ENCODE peak calls at places on chromosomes 7 and 10, in six cellular contexts. One of them, this sample, is unnamed.

GRCh38 chr7:149558149-149558861 is 60.7 kb upstream of the ZNF746 start:
- DNase-seq in GM12878: no peak
- DNase-seq in A549: no peak
- DNase-seq in HepG2: no peak
- DNase-seq in endothelial cell of umbilical vein: no peak
- DNase-seq in K562: no peak
- DNase-seq in this sample: no peak

GRCh38 chr10:84606428-84606827 is 278.0 kb downstream of the CCSER2 start:
- DNase-seq in GM12878: no peak
- DNase-seq in HepG2: no peak
- DNase-seq in K562: no peak
- DNase-seq in A549: no peak
- DNase-seq in endothelial cell of umbilical vein: no peak
- DNase-seq in this sample: no peak

GRCh38 chr7:73521636-73522080 is 435 bp downstream of the BAZ1B start:
- DNase-seq in HepG2: peak
- DNase-seq in A549: no peak
- DNase-seq in GM12878: no peak
- DNase-seq in endothelial cell of umbilical vein: no peak
- DNase-seq in K562: peak
- DNase-seq in this sample: no peak

GRCh38 chr10:123557366-123558108 is 108.6 kb upstream of the GPR26 start:
- DNase-seq in K562: no peak
- DNase-seq in GM12878: no peak
- DNase-seq in endothelial cell of umbilical vein: no peak
- DNase-seq in HepG2: no peak
- DNase-seq in A549: no peak
- DNase-seq in this sample: no peak

GRCh38 chr7:98357751-98358161 is 43.1 kb downstream of the BAIAP2L1 start:
- DNase-seq in endothelial cell of umbilical vein: peak
- DNase-seq in GM12878: no peak
- DNase-seq in K562: no peak
- DNase-seq in A549: peak
- DNase-seq in HepG2: peak
- DNase-seq in this sample: peak

GRCh38 chr7:144908943-144909556 is 73.2 kb upstream of the TPK1 start:
- DNase-seq in endothelial cell of umbilical vein: no peak
- DNase-seq in K562: no peak
- DNase-seq in HepG2: no peak
- DNase-seq in A549: no peak
- DNase-seq in GM12878: no peak
- DNase-seq in this sample: no peak

GRCh38 chr7:83415840-83416239 is 233.1 kb downstream of the SEMA3E start:
- DNase-seq in endothelial cell of umbilical vein: no peak
- DNase-seq in HepG2: no peak
- DNase-seq in K562: no peak
- DNase-seq in A549: no peak
- DNase-seq in GM12878: no peak
- DNase-seq in this sample: no peak

GRCh38 chr10:6014241-6014761 is 37.0 kb upstream of the IL15RA start:
- DNase-seq in K562: peak
- DNase-seq in endothelial cell of umbilical vein: peak
- DNase-seq in HepG2: peak
- DNase-seq in A549: peak
- DNase-seq in GM12878: peak
- DNase-seq in this sample: peak

GRCh38 chr10:87603196-87603595 is 56.5 kb upstream of the PAPSS2 start:
- DNase-seq in GM12878: no peak
- DNase-seq in endothelial cell of umbilical vein: no peak
- DNase-seq in K562: no peak
- DNase-seq in HepG2: no peak
- DNase-seq in A549: peak
- DNase-seq in this sample: no peak

GRCh38 chr7:123788584-123788983 is 39.8 kb upstream of the WASL start:
- DNase-seq in K562: no peak
- DNase-seq in A549: no peak
- DNase-seq in GM12878: no peak
- DNase-seq in HepG2: no peak
- DNase-seq in endothelial cell of umbilical vein: no peak
- DNase-seq in this sample: no peak

GRCh38 chr10:122306282-122306681 is 35.2 kb downstream of the BTBD16 start:
- DNase-seq in endothelial cell of umbilical vein: no peak
- DNase-seq in HepG2: no peak
- DNase-seq in A549: no peak
- DNase-seq in K562: no peak
- DNase-seq in GM12878: no peak
- DNase-seq in this sample: no peak

GRCh38 chr10:9579110-9579705 is 1438.5 kb upstream of the CELF2 start:
- DNase-seq in endothelial cell of umbilical vein: no peak
- DNase-seq in HepG2: no peak
- DNase-seq in A549: no peak
- DNase-seq in K562: no peak
- DNase-seq in GM12878: no peak
- DNase-seq in this sample: no peak

GRCh38 chr7:69883399-69883821 is 285.1 kb downstream of the AUTS2 start:
- DNase-seq in A549: no peak
- DNase-seq in K562: no peak
- DNase-seq in endothelial cell of umbilical vein: no peak
- DNase-seq in HepG2: no peak
- DNase-seq in GM12878: no peak
- DNase-seq in this sample: no peak

GRCh38 chr7:100366411-100367250 is 6.7 kb upstream of the PILRA start:
- DNase-seq in K562: no peak
- DNase-seq in endothelial cell of umbilical vein: no peak
- DNase-seq in HepG2: no peak
- DNase-seq in A549: no peak
- DNase-seq in GM12878: peak
- DNase-seq in this sample: peak

GRCh38 chr10:75351637-75352036 is 49.9 kb downstream of the ZNF503 start:
- DNase-seq in A549: no peak
- DNase-seq in GM12878: no peak
- DNase-seq in endothelial cell of umbilical vein: no peak
- DNase-seq in HepG2: no peak
- DNase-seq in K562: no peak
- DNase-seq in this sample: no peak

GRCh38 chr7:40220421-40220911 is 85.7 kb downstream of the SUGCT start:
- DNase-seq in endothelial cell of umbilical vein: no peak
- DNase-seq in A549: no peak
- DNase-seq in HepG2: no peak
- DNase-seq in K562: no peak
- DNase-seq in GM12878: no peak
- DNase-seq in this sample: no peak

GRCh38 chr10:124670849-124671248 is 73.3 kb downstream of the FAM53B start:
- DNase-seq in K562: no peak
- DNase-seq in endothelial cell of umbilical vein: no peak
- DNase-seq in A549: no peak
- DNase-seq in HepG2: no peak
- DNase-seq in GM12878: no peak
- DNase-seq in this sample: no peak

GRCh38 chr10:132547421-132547861 is 9.9 kb downstream of the INPP5A start:
- DNase-seq in A549: no peak
- DNase-seq in HepG2: no peak
- DNase-seq in K562: no peak
- DNase-seq in GM12878: no peak
- DNase-seq in endothelial cell of umbilical vein: no peak
- DNase-seq in this sample: peak

GRCh38 chr10:114337510-114338462 is 66.5 kb downstream of the AFAP1L2 start:
- DNase-seq in GM12878: peak
- DNase-seq in K562: no peak
- DNase-seq in endothelial cell of umbilical vein: no peak
- DNase-seq in HepG2: no peak
- DNase-seq in A549: no peak
- DNase-seq in this sample: no peak

GRCh38 chr7:2566348-2566889 is 7.6 kb downstream of the IQCE start:
- DNase-seq in endothelial cell of umbilical vein: no peak
- DNase-seq in A549: no peak
- DNase-seq in HepG2: no peak
- DNase-seq in K562: no peak
- DNase-seq in GM12878: no peak
- DNase-seq in this sample: no peak
- TF ChIP-seq MYC in endothelial cell of umbilical vein: no peak
- TF ChIP-seq MYC in A549: no peak
- TF ChIP-seq MYC in HepG2: no peak
- TF ChIP-seq MYC in K562: no peak
- TF ChIP-seq MYC in GM12878: no peak
- TF ChIP-seq MYC in this sample: no peak

GRCh38 chr7:103694304-103694703 is 248.3 kb upstream of the SLC26A5 start:
- DNase-seq in HepG2: no peak
- DNase-seq in GM12878: no peak
- DNase-seq in A549: no peak
- DNase-seq in K562: no peak
- DNase-seq in endothelial cell of umbilical vein: no peak
- DNase-seq in this sample: no peak
- TF ChIP-seq POLR2A in HepG2: no peak
- TF ChIP-seq POLR2A in GM12878: no peak
- TF ChIP-seq POLR2A in A549: no peak
- TF ChIP-seq POLR2A in K562: no peak
- TF ChIP-seq POLR2A in endothelial cell of umbilical vein: no peak
- TF ChIP-seq POLR2A in this sample: no peak

GRCh38 chr10:44803820-44804219 is 107.3 kb upstream of the TMEM72 start:
- DNase-seq in HepG2: no peak
- DNase-seq in GM12878: no peak
- DNase-seq in A549: no peak
- DNase-seq in endothelial cell of umbilical vein: peak
- DNase-seq in K562: no peak
- DNase-seq in this sample: no peak

GRCh38 chr10:44804661-44805060 is 106.5 kb upstream of the TMEM72 start:
- DNase-seq in GM12878: no peak
- DNase-seq in HepG2: no peak
- DNase-seq in K562: no peak
- DNase-seq in A549: no peak
- DNase-seq in endothelial cell of umbilical vein: no peak
- DNase-seq in this sample: no peak

GRCh38 chr10:44805461-44806210 is 105.5 kb upstream of the TMEM72 start:
- DNase-seq in K562: no peak
- DNase-seq in A549: no peak
- DNase-seq in HepG2: no peak
- DNase-seq in GM12878: no peak
- DNase-seq in endothelial cell of umbilical vein: no peak
- DNase-seq in this sample: no peak

GRCh38 chr10:44799971-44800370 is 111.2 kb upstream of the TMEM72 start:
- DNase-seq in A549: no peak
- DNase-seq in GM12878: no peak
- DNase-seq in K562: no peak
- DNase-seq in endothelial cell of umbilical vein: no peak
- DNase-seq in HepG2: no peak
- DNase-seq in this sample: no peak

GRCh38 chr10:44801383-44802327 is 109.5 kb upstream of the TMEM72 start:
- DNase-seq in K562: no peak
- DNase-seq in endothelial cell of umbilical vein: peak
- DNase-seq in HepG2: peak
- DNase-seq in A549: peak
- DNase-seq in GM12878: no peak
- DNase-seq in this sample: no peak
- TF ChIP-seq MAX in K562: no peak
- TF ChIP-seq MAX in endothelial cell of umbilical vein: no peak
- TF ChIP-seq MAX in HepG2: no peak
- TF ChIP-seq MAX in A549: no peak
- TF ChIP-seq MAX in GM12878: no peak
- TF ChIP-seq MAX in this sample: no peak

GRCh38 chr10:4751211-4751610 is 74.8 kb upstream of the AKR1E2 start:
- DNase-seq in GM12878: no peak
- DNase-seq in HepG2: no peak
- DNase-seq in endothelial cell of umbilical vein: no peak
- DNase-seq in K562: no peak
- DNase-seq in A549: no peak
- DNase-seq in this sample: no peak

GRCh38 chr10:4754143-4754542 is 71.9 kb upstream of the AKR1E2 start:
- DNase-seq in GM12878: no peak
- DNase-seq in HepG2: no peak
- DNase-seq in endothelial cell of umbilical vein: no peak
- DNase-seq in A549: no peak
- DNase-seq in K562: no peak
- DNase-seq in this sample: no peak

DNA sequence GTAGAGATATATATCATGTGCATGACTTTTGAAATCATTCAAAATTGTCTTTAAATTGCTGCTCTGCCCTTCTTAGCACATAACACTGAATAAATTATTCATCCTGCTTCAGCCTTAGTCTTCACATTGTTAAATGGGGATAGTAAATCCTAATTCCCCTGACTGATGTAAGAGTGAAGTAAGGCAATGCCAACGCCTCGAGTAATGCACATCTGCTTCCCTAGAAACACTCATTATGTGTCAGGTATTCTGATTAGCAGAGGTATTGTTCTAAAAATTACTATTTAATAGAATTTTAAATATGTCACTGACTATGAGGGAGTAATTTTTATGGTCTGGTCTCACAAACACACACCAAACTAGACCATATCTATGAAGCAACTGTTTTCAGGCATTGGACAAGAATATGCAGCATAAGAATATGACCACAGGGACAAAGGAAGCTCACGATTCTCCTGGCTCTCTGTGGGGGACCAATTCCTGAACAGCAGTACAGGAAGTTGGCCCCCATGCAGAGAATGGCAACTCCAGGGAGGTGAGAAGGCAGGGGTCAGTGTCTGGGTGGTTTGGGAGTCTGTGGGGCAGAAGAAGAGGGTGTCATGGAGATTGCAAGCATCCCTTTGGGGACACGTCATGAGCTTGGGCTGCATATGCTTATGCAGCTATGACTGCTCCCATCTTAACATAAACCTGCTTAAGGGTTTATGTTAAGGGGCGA is 77.1 kb upstream of the AKR1E2 start:
- DNase-seq in HepG2: no peak
- DNase-seq in A549: no peak
- DNase-seq in K562: no peak
- DNase-seq in endothelial cell of umbilical vein: no peak
- DNase-seq in GM12878: no peak
- DNase-seq in this sample: no peak
- TF ChIP-seq MYC in HepG2: no peak
- TF ChIP-seq MYC in A549: no peak
- TF ChIP-seq MYC in K562: no peak
- TF ChIP-seq MYC in endothelial cell of umbilical vein: no peak
- TF ChIP-seq MYC in GM12878: no peak
- TF ChIP-seq MYC in this sample: no peak

GRCh38 chr7:156966387-156966786 is 16.9 kb downstream of the NOM1 start:
- DNase-seq in endothelial cell of umbilical vein: no peak
- DNase-seq in GM12878: no peak
- DNase-seq in A549: no peak
- DNase-seq in HepG2: no peak
- DNase-seq in K562: no peak
- DNase-seq in this sample: no peak
- TF ChIP-seq POLR2A in endothelial cell of umbilical vein: no peak
- TF ChIP-seq POLR2A in GM12878: peak
- TF ChIP-seq POLR2A in A549: no peak
- TF ChIP-seq POLR2A in HepG2: no peak
- TF ChIP-seq POLR2A in K562: no peak
- TF ChIP-seq POLR2A in this sample: no peak